ENCODE peak calls at places on chromosomes 13 and 19, in four cellular contexts. U, D, J and P are unnamed samples.

GRCh38 chr19:1467512-1468273 is 11.3 kb downstream of the C19orf25 start:
- DNase-seq in J (no peak), D (no peak), U (no peak), P (no peak)

GRCh38 chr19:10975374-10976036 is 14.7 kb downstream of the SMARCA4 start:
- DNase-seq in J (peak; percentile 58), U (no peak), D (no peak), P (no peak)

GRCh38 chr13:38582133-38582532 is 104.7 kb upstream of the FREM2 start:
- DNase-seq in D (peak; percentile 47), U (no peak), J (peak; percentile 24), P (peak; percentile 50)

GRCh38 chr13:40053401-40053800 is 397.9 kb downstream of the COG6 start:
- DNase-seq in D (no peak), J (no peak), U (no peak), P (no peak)

GRCh38 chr19:4911786-4912672 is 2.7 kb downstream of the UHRF1 start:
- DNase-seq in U (peak; percentile 49), J (peak; percentile 83), D (peak; percentile 40), P (peak; percentile 62)

GRCh38 chr13:40401911-40402776 is 264.3 kb downstream of the FOXO1 start:
- DNase-seq in D (peak; percentile 88), J (peak; percentile 93), U (no peak), P (peak; percentile 68)

GRCh38 chr19:38653028-38653571 is 5.7 kb downstream of the ACTN4 start:
- DNase-seq in U (no peak), D (peak; percentile 85), J (peak; percentile 58), P (no peak)

GRCh38 chr19:58582985-58583384 is 9.8 kb upstream of the MZF1 start:
- DNase-seq in D (no peak), U (no peak), J (no peak), P (no peak)

GRCh38 chr19:43950834-43951626 is at the start of gene ZNF221:
- DNase-seq in J (peak; percentile 98), U (peak; percentile 87), D (peak; percentile 91), P (peak; percentile 90)

GRCh38 chr19:5434970-5435641 is 20.1 kb upstream of the ZNRF4 start:
- DNase-seq in D (peak; percentile 42), U (no peak), J (no peak), P (peak; percentile 79)

GRCh38 chr19:13100031-13100588 is 2.5 kb downstream of the LYL1 start:
- DNase-seq in J (peak; percentile 51), D (no peak), U (no peak), P (no peak)
- TF ChIP-seq JUN in J (no peak), D (no peak), U (no peak), P (no peak)

GRCh38 chr19:50497030-50497420 is 14.0 kb downstream of the JOSD2 start:
- DNase-seq in J (no peak), D (no peak), U (no peak), P (no peak)
- H3K27me3 ChIP-seq in J (peaks cover under 1% of the 10 kb centered on the region), D (peaks cover 4% of the 10 kb centered on the region), U (peaks cover 60% of the 10 kb centered on the region), P (no peaks in the 10 kb centered on the region)

GRCh38 chr19:12994701-12995595 is at the start of gene NFIX:
- DNase-seq in D (peak; percentile 24), U (no peak), J (peak; percentile 32), P (peak; percentile 84)
- TF ChIP-seq JUN in D (no peak), U (no peak), J (no peak), P (no peak)

DNA sequence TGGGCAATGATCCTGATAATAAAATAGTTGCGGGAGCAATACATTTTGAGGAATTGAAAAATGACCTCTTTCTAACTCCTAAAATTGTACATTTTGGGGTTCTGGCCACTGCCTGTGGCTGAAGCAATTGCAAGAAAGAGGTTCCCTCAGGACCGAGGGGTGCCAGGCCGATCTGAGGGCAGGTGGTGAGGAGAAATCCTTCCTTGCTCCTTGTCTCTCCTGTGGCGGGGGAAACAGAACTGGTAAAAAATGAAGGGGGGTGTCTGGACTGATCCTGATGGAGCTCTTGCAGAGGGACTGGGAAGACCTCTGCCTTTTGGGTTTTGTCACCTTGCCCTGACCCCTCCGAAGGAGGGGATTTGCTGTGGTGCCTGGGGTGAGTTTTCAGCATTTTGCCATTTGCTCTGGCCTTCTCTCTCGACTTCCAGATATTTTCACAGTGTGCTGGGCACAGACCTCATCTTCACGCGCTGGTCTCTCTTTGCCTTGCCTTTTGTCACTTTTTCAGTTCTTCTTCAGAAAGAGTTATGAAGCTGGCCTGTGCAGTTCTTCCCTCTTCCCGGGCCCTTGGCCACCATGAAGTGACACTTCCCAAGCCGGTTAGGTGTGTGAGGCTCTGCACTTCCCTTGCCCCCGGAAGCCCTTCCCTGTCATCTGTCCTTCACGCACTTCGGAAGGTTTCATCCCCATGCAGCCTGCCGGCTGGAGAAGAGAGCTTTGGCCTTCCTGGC is 22.2 kb downstream of the NFIX start:
- DNase-seq in J (no peak), D (no peak), U (no peak), P (no peak)
- H3K27me3 ChIP-seq in J (peaks cover 3% of the 10 kb centered on the region), D (no peaks in the 10 kb centered on the region), U (peaks cover 98% of the 10 kb centered on the region), P (no peaks in the 10 kb centered on the region)

GRCh38 chr13:83929147-83929546 is 46.9 kb upstream of the SLITRK1 start:
- DNase-seq in J (no peak), D (no peak), U (no peak), P (no peak)
- TF ChIP-seq JUN in J (no peak), D (no peak), U (no peak), P (no peak)

GRCh38 chr13:112465251-112466131 is 89.3 kb downstream of the SPACA7 start:
- DNase-seq in U (no peak), J (no peak), D (no peak), P (no peak)

GRCh38 chr13:112466132-112467025 is 90.2 kb downstream of the SPACA7 start:
- DNase-seq in U (no peak), D (no peak), J (no peak), P (no peak)

GRCh38 chr13:112464720-112465119 is 88.6 kb downstream of the SPACA7 start:
- DNase-seq in J (no peak), D (no peak), U (no peak), P (no peak)

GRCh38 chr13:112467236-112467635 is 91.1 kb downstream of the SPACA7 start:
- DNase-seq in D (no peak), J (no peak), U (no peak), P (no peak)

GRCh38 chr13:112462408-112462807 is 86.3 kb downstream of the SPACA7 start:
- DNase-seq in U (no peak), D (no peak), J (no peak), P (no peak)
- H3K27me3 ChIP-seq in U (no peaks in the 10 kb centered on the region), D (peaks cover under 1% of the 10 kb centered on the region), J (no peaks in the 10 kb centered on the region), P (peaks cover 8% of the 10 kb centered on the region)